ENCODE peak calls at places on chromosomes 2 and 18, in seven cellular contexts. One of them, this sample, is unnamed.
A peak's percentile ranks its signal among the peaks of the same experiment; 100 is the strongest.

GRCh38 chr18:48782381-48782841 is 168.4 kb downstream of the SMAD7 start:
- DNase-seq in upper lobe of left lung: no peak
- DNase-seq in HepG2: no peak
- DNase-seq in spleen: no peak
- DNase-seq in stomach: no peak
- DNase-seq in transverse colon: no peak
- DNase-seq in endothelial cell of umbilical vein: peak; percentile 9
- DNase-seq in this sample: no peak

GRCh38 chr2:186592137-186592875 is 2.5 kb downstream of the ITGAV start:
- DNase-seq in upper lobe of left lung: no peak
- DNase-seq in HepG2: no peak
- DNase-seq in spleen: no peak
- DNase-seq in stomach: no peak
- DNase-seq in transverse colon: no peak
- DNase-seq in endothelial cell of umbilical vein: peak; percentile 28
- DNase-seq in this sample: no peak

GRCh38 chr2:95301876-95302641 is 4.9 kb downstream of the KCNIP3 start:
- DNase-seq in upper lobe of left lung: no peak
- DNase-seq in HepG2: no peak
- DNase-seq in spleen: no peak
- DNase-seq in stomach: no peak
- DNase-seq in transverse colon: no peak
- DNase-seq in endothelial cell of umbilical vein: no peak
- DNase-seq in this sample: no peak

GRCh38 chr2:144449028-144449406 is 70.9 kb downstream of the ZEB2 start:
- DNase-seq in upper lobe of left lung: peak; percentile 2
- DNase-seq in HepG2: no peak
- DNase-seq in spleen: peak; percentile 80
- DNase-seq in stomach: no peak
- DNase-seq in transverse colon: no peak
- DNase-seq in endothelial cell of umbilical vein: no peak
- DNase-seq in this sample: no peak

GRCh38 chr2:23385748-23386421 is 906 bp downstream of the KLHL29 start:
- DNase-seq in upper lobe of left lung: peak; percentile 91
- DNase-seq in HepG2: no peak
- DNase-seq in spleen: no peak
- DNase-seq in stomach: no peak
- DNase-seq in transverse colon: no peak
- DNase-seq in endothelial cell of umbilical vein: peak; percentile 27
- DNase-seq in this sample: no peak

GRCh38 chr2:172098650-172099471 is 3.8 kb downstream of the DLX2 start:
- DNase-seq in upper lobe of left lung: peak; percentile 89
- DNase-seq in HepG2: peak; percentile 84
- DNase-seq in spleen: peak; percentile 79
- DNase-seq in stomach: no peak
- DNase-seq in transverse colon: peak; percentile 34
- DNase-seq in endothelial cell of umbilical vein: peak; percentile 68
- DNase-seq in this sample: no peak

GRCh38 chr2:64859208-64860161 is 129.7 kb upstream of the SLC1A4 start:
- DNase-seq in upper lobe of left lung: peak; percentile 94
- DNase-seq in HepG2: no peak
- DNase-seq in spleen: peak; percentile 91
- DNase-seq in stomach: peak; percentile 94
- DNase-seq in transverse colon: peak; percentile 94
- DNase-seq in endothelial cell of umbilical vein: peak; percentile 76
- DNase-seq in this sample: peak; percentile 96

GRCh38 chr2:841036-841435 is 109.6 kb upstream of the SNTG2 start:
- DNase-seq in upper lobe of left lung: no peak
- DNase-seq in HepG2: no peak
- DNase-seq in spleen: no peak
- DNase-seq in stomach: no peak
- DNase-seq in transverse colon: no peak
- DNase-seq in endothelial cell of umbilical vein: no peak
- DNase-seq in this sample: no peak

GRCh38 chr2:212032536-212033219 is 505.9 kb downstream of the ERBB4 start:
- DNase-seq in upper lobe of left lung: no peak
- DNase-seq in HepG2: no peak
- DNase-seq in spleen: no peak
- DNase-seq in stomach: no peak
- DNase-seq in transverse colon: no peak
- DNase-seq in endothelial cell of umbilical vein: peak; percentile 69
- DNase-seq in this sample: no peak

GRCh38 chr2:1750935-1751767 is 6.8 kb upstream of the PXDN start:
- DNase-seq in upper lobe of left lung: peak; percentile 81
- DNase-seq in HepG2: peak; percentile 28
- DNase-seq in spleen: peak; percentile 80
- DNase-seq in stomach: peak; percentile 50
- DNase-seq in transverse colon: peak; percentile 65
- DNase-seq in endothelial cell of umbilical vein: peak; percentile 68
- DNase-seq in this sample: no peak

GRCh38 chr2:38750011-38750792 is 959 bp downstream of the SRSF7 start:
- DNase-seq in upper lobe of left lung: peak; percentile 93
- DNase-seq in HepG2: no peak
- DNase-seq in spleen: peak; percentile 92
- DNase-seq in stomach: peak; percentile 63
- DNase-seq in transverse colon: peak; percentile 72
- DNase-seq in endothelial cell of umbilical vein: peak; percentile 40
- DNase-seq in this sample: no peak

GRCh38 chr2:177682768-177683472 is 290.3 kb downstream of the AGPS start:
- DNase-seq in upper lobe of left lung: no peak
- DNase-seq in HepG2: no peak
- DNase-seq in spleen: no peak
- DNase-seq in stomach: no peak
- DNase-seq in transverse colon: no peak
- DNase-seq in endothelial cell of umbilical vein: no peak
- DNase-seq in this sample: no peak

GRCh38 chr18:2805970-2806943 is 40.5 kb upstream of the EMILIN2 start:
- DNase-seq in upper lobe of left lung: no peak
- DNase-seq in HepG2: no peak
- DNase-seq in spleen: no peak
- DNase-seq in stomach: no peak
- DNase-seq in transverse colon: no peak
- DNase-seq in endothelial cell of umbilical vein: peak; percentile 18
- DNase-seq in this sample: no peak

GRCh38 chr2:33077841-33078240 is 131.1 kb downstream of the LTBP1 start:
- DNase-seq in upper lobe of left lung: no peak
- DNase-seq in HepG2: no peak
- DNase-seq in spleen: no peak
- DNase-seq in stomach: no peak
- DNase-seq in transverse colon: no peak
- DNase-seq in endothelial cell of umbilical vein: no peak
- DNase-seq in this sample: no peak

GRCh38 chr18:64202229-64202835 is 53.4 kb upstream of the LINC00305 start:
- DNase-seq in upper lobe of left lung: no peak
- DNase-seq in HepG2: no peak
- DNase-seq in spleen: no peak
- DNase-seq in stomach: no peak
- DNase-seq in transverse colon: no peak
- DNase-seq in endothelial cell of umbilical vein: no peak
- DNase-seq in this sample: no peak

GRCh38 chr2:3186766-3187165 is 190.9 kb downstream of the EIPR1 start:
- DNase-seq in upper lobe of left lung: no peak
- DNase-seq in HepG2: no peak
- DNase-seq in spleen: peak; percentile 73
- DNase-seq in stomach: no peak
- DNase-seq in transverse colon: no peak
- DNase-seq in endothelial cell of umbilical vein: no peak
- DNase-seq in this sample: no peak

GRCh38 chr18:9708882-9709877 is 1.1 kb downstream of the RAB31 start:
- DNase-seq in upper lobe of left lung: no peak
- DNase-seq in HepG2: no peak
- DNase-seq in spleen: peak; percentile 87
- DNase-seq in stomach: no peak
- DNase-seq in transverse colon: peak; percentile 26
- DNase-seq in endothelial cell of umbilical vein: peak; percentile 24
- DNase-seq in this sample: peak; percentile 78
- H3K27ac ChIP-seq in upper lobe of left lung: peak overlapping the region; percentile 88
- H3K27ac ChIP-seq in HepG2: no peak overlapping the region
- H3K27ac ChIP-seq in spleen: peak overlapping the region; percentile 89
- H3K27ac ChIP-seq in stomach: no peak overlapping the region
- H3K27ac ChIP-seq in transverse colon: peak overlapping the region; percentile 92
- H3K27ac ChIP-seq in endothelial cell of umbilical vein: peak overlapping the region; percentile 46
- H3K27ac ChIP-seq in this sample: peak overlapping the region; percentile 88

DNA sequence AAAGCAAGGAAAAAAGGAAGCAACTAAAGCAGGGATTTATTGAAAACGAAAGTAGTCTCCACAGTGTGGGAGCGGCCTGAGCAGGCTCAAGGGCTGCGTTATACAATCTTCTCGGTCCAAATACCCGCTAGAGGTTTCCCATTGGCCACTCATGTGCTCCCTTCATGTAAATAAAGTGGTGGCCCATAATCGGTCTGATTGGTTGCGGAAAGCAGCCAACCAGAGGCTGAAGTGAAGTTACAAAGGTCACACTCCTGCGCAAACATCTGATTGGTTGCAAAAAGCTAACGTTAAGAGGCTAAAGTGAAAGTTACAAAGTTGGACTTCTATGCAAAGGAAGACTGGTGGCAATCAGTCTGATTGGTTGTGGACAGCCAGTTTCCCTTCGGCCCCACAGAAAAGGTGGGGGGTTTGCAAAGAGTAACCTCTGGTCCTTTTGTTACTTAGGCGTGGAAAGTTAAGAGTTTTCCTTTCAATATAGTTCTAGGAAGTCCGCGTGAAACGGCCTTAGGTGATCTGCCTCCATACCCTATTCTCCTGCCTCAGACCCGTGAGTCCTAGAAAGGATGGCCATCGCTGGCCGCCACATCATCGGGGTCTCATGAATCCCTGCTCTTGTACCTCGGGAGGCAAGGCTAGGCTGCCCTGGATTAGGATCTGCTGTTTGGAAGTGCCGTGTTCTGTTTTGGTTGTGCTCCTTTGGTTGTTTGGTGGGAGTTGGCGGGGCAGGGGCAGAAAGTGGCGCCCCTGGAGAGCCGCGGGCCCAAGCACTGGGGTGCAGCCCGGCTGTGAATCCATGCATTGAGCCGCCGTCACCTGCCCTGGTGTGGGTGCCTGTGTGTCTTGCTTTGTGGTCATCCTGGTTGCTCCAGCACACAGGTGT is 80.4 kb upstream of the LDLRAD4 start:
- DNase-seq in upper lobe of left lung: peak; percentile 70
- DNase-seq in HepG2: peak; percentile 99
- DNase-seq in spleen: peak; percentile 87
- DNase-seq in stomach: peak; percentile 79
- DNase-seq in transverse colon: peak; percentile 89
- DNase-seq in endothelial cell of umbilical vein: peak; percentile 44
- DNase-seq in this sample: no peak
- TF ChIP-seq POLR2A in upper lobe of left lung: no peak
- TF ChIP-seq POLR2A in HepG2: peak; percentile 83
- TF ChIP-seq POLR2A in spleen: no peak
- TF ChIP-seq POLR2A in stomach: no peak
- TF ChIP-seq POLR2A in transverse colon: peak; percentile 26
- TF ChIP-seq POLR2A in endothelial cell of umbilical vein: no peak
- TF ChIP-seq POLR2A in this sample: no peak

DNA sequence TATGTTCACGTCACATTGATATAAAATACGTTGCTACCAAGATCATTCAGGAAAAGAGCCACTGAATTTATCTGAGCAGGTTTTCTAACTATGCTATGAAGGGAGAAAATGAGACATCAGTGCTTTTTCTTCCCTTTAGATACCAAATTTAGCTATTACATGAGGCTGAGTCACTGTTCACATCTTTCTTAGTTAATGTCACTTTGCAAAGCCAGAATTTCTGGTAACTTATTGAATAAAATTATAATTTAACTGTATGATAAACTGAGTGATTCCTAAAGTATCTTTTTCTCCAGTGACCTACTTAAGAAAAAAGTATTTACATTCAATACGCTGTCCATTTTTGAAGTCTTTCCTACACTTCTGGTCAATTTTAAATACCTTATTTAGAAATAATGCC is 22.7 kb downstream of the C1D start:
- DNase-seq in upper lobe of left lung: no peak
- DNase-seq in HepG2: no peak
- DNase-seq in spleen: no peak
- DNase-seq in stomach: no peak
- DNase-seq in transverse colon: no peak
- DNase-seq in endothelial cell of umbilical vein: no peak
- DNase-seq in this sample: no peak
- TF ChIP-seq POLR2AphosphoS5 in upper lobe of left lung: no peak
- TF ChIP-seq POLR2AphosphoS5 in HepG2: no peak
- TF ChIP-seq POLR2AphosphoS5 in spleen: no peak
- TF ChIP-seq POLR2AphosphoS5 in stomach: no peak
- TF ChIP-seq POLR2AphosphoS5 in transverse colon: no peak
- TF ChIP-seq POLR2AphosphoS5 in endothelial cell of umbilical vein: no peak
- TF ChIP-seq POLR2AphosphoS5 in this sample: no peak

GRCh38 chr2:25215232-25215631 is 46.9 kb upstream of the POMC start:
- DNase-seq in upper lobe of left lung: no peak
- DNase-seq in HepG2: no peak
- DNase-seq in spleen: no peak
- DNase-seq in stomach: no peak
- DNase-seq in transverse colon: no peak
- DNase-seq in endothelial cell of umbilical vein: no peak
- DNase-seq in this sample: no peak
- H3K27ac ChIP-seq in upper lobe of left lung: peak overlapping the region; percentile 71
- H3K27ac ChIP-seq in HepG2: no peak overlapping the region
- H3K27ac ChIP-seq in spleen: peak overlapping the region; percentile 81
- H3K27ac ChIP-seq in stomach: no peak overlapping the region
- H3K27ac ChIP-seq in transverse colon: peak overlapping the region; percentile 72
- H3K27ac ChIP-seq in endothelial cell of umbilical vein: no peak overlapping the region
- H3K27ac ChIP-seq in this sample: no peak overlapping the region

DNA sequence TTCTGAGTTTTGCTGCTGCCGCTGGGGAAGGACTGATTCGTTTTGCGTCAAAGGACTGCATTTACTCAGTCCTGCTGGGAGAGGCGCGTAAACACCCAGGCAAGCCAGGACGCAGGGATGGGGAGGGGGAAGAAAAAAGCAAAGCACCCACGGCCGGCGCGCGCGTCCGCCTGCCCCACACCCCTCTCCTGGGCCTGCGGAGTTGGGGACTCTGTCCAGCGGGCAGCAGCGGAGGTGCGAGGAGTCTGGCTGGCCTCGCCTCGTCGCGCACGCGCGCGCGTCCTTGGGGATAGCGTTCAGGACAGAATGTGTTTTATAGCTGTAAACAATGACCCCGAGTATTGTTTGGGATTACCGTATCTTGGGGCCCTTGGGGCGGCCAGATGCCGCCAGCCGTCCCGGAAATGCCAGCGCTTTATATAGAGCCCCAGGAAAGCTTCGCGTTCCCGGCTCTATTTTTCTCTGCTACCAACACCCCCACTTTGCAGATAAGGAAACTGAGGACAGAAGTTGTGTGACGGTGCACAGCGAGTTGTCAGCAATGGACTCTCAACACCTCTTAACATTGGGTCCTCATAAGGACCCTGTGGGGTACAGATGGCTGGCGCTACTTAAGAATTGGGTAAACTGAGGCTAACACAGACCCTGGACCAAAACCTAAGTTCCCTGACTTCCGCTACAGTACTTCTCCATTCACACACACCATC is 1.6 kb upstream of the FOSL2 start:
- DNase-seq in upper lobe of left lung: peak; percentile 96
- DNase-seq in HepG2: no peak
- DNase-seq in spleen: peak; percentile 91
- DNase-seq in stomach: peak; percentile 81
- DNase-seq in transverse colon: peak; percentile 88
- DNase-seq in endothelial cell of umbilical vein: peak; percentile 89
- DNase-seq in this sample: peak; percentile 95
- TF ChIP-seq POLR2A in upper lobe of left lung: no peak
- TF ChIP-seq POLR2A in HepG2: no peak
- TF ChIP-seq POLR2A in spleen: no peak
- TF ChIP-seq POLR2A in stomach: no peak
- TF ChIP-seq POLR2A in transverse colon: peak; percentile 77
- TF ChIP-seq POLR2A in endothelial cell of umbilical vein: peak; percentile 10
- TF ChIP-seq POLR2A in this sample: no peak